ENCODE peak calls at places on chromosomes 5 and 9, in ten cellular contexts. J is NB4, B is body of pancreas, Z is tibial nerve, H is heart left ventricle, I is suprapubic skin, V is transverse colon, X is HCT116, U is A549, E is ovary. D is an unnamed sample.
A peak's percentile ranks its signal among the peaks of the same experiment; 100 is the strongest.

GRCh38 chr5:154478224-154478565 is at the start of gene HAND1:
- DNase-seq in J (no peak), B (peak; percentile 80), Z (no peak), H (peak; percentile 89), I (no peak), V (peak; percentile 75), X (peak; percentile 8), U (peak; percentile 95), E (peak; percentile 33), D (peak; percentile 47)

GRCh38 chr5:122942164-122942914 is 94.2 kb downstream of the PPIC start:
- DNase-seq in J (no peak), B (no peak), Z (no peak), H (no peak), I (no peak), V (no peak), X (no peak), U (no peak), E (no peak), D (no peak)

GRCh38 chr5:57394421-57395210 is 88.0 kb downstream of the ACTBL2 start:
- DNase-seq in J (no peak), B (no peak), Z (no peak), H (no peak), I (no peak), V (no peak), X (no peak), U (no peak), E (no peak), D (no peak)

GRCh38 chr9:124371183-124371582 is 44.1 kb downstream of the PSMB7 start:
- DNase-seq in J (peak; percentile 80), B (no peak), Z (no peak), H (no peak), I (no peak), V (no peak), X (no peak), U (no peak), E (no peak), D (no peak)

GRCh38 chr5:181173420-181174342 is 26.3 kb downstream of the OR2V2 start:
- DNase-seq in J (peak; percentile 72), B (peak; percentile 31), Z (no peak), H (no peak), I (no peak), V (no peak), X (peak; percentile 86), U (peak; percentile 84), E (no peak), D (no peak)

GRCh38 chr5:97098864-97099454 is 43.5 kb downstream of the LIX1 start:
- DNase-seq in J (no peak), B (no peak), Z (no peak), H (no peak), I (no peak), V (no peak), X (no peak), U (no peak), E (no peak), D (no peak)

GRCh38 chr9:129164246-129164930 is 13.7 kb downstream of the IER5L start:
- DNase-seq in J (no peak), B (peak; percentile 69), Z (no peak), H (peak; percentile 57), I (no peak), V (peak; percentile 62), X (no peak), U (no peak), E (peak; percentile 43), D (no peak)

GRCh38 chr9:115591584-115591984 is 473.6 kb upstream of the TNC start:
- DNase-seq in J (peak; percentile 84), B (peak; percentile 76), Z (peak; percentile 72), H (peak; percentile 64), I (peak; percentile 79), V (peak; percentile 59), X (peak; percentile 84), U (peak; percentile 83), E (no peak), D (peak; percentile 71)

GRCh38 chr5:35863159-35863558 is 6.5 kb downstream of the IL7R start:
- DNase-seq in J (peak; percentile 30), B (no peak), Z (no peak), H (no peak), I (no peak), V (no peak), X (no peak), U (no peak), E (no peak), D (no peak)

DNA sequence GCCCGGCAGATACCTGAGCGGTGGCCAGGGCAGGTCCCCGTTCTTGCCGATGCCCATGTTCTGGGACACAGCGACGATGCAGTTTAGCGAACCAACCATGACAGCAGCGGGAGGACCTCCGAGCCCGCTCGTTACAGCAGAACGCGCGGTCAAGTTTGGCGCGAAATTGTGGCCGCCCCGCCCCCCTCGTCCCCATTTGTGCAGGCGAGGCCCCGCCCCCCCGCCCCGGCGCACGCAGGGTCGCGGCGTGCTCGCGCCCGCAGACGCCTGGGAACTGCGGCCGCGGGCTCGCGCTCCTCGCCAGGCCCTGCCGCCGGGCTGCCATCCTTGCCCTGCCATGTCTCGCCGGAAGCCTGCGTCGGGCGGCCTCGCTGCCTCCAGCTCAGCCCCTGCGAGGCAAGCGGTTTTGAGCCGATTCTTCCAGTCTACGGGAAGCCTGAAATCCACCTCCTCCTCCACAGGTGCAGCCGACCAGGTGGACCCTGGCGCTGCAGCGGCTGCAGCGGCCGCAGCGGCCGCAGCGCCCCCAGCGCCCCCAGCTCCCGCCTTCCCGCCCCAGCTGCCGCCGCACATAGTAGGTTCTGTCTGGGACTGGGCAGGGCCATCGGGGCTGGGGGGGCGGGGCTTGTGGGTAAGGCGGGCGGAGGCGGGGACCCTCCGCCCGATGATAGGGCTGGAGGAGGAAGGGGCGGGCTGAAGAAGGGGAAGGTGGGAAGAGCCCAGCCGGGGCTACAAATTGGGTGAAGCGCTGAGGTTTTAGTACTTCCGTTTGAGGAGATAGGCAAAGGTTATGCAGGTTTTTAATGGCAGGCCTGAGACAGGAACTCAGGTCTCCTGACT is at the start of the genes DHFR and MSH3:
- DNase-seq in J (peak; percentile 96), B (peak; percentile 91), Z (peak; percentile 84), H (peak; percentile 87), I (peak; percentile 88), V (peak; percentile 90), X (peak; percentile 85), U (peak; percentile 85), E (peak; percentile 90), D (peak; percentile 89)
- TF ChIP-seq POLR2A in J (peak; percentile 45), B (peak; percentile 65), Z (no peak), H (no peak), I (no peak), V (peak; percentile 76), X (peak; percentile 84), U (peak; percentile 79), E (no peak), D (peak; percentile 39)

GRCh38 chr5:135977375-135977928 is 22.7 kb upstream of the LECT2 start:
- DNase-seq in J (peak; percentile 81), B (peak; percentile 76), Z (no peak), H (peak; percentile 70), I (peak; percentile 85), V (peak; percentile 78), X (peak; percentile 73), U (peak; percentile 62), E (no peak), D (peak; percentile 83)

GRCh38 chr5:135974019-135974600 is 19.3 kb upstream of the LECT2 start:
- DNase-seq in J (no peak), B (no peak), Z (no peak), H (no peak), I (no peak), V (no peak), X (no peak), U (no peak), E (no peak), D (no peak)

GRCh38 chr5:135976216-135976615 is 21.4 kb upstream of the LECT2 start:
- DNase-seq in J (no peak), B (no peak), Z (no peak), H (no peak), I (no peak), V (no peak), X (no peak), U (no peak), E (no peak), D (no peak)

GRCh38 chr5:135978212-135978631 is 23.4 kb upstream of the LECT2 start:
- DNase-seq in J (no peak), B (no peak), Z (no peak), H (no peak), I (no peak), V (no peak), X (no peak), U (no peak), E (no peak), D (no peak)

DNA sequence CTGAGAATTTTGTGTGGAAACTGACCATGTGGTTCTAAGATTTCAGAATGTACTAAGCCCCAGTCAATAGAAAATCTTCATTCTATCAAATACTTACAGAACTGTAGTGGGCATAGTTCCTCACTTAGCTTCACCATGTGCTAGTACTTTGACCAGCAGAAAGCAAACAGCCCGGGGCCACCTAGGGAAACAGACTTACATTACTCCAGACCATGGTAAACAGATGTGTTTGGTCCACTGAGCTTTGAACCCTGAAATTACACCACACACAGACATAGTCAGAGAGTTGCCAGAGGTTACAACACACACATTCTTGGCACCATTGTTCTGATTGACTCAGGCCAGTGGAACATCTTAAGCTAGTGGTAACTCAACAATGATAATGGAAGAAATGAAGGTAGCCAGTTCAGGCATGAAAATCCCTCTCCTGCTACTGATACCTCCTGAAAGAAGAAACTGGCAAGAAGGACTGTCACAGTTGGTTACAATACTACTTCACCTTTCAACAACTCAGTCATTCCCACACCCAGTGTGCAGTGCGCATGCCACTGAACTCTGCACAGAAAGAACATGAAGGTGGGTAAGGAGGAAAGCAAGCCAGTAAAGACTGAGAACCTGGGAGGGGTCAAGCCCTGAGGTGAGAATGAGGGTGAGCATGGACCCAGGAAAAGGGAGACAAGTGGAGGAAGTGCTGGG is 18.7 kb upstream of the LECT2 start:
- DNase-seq in J (no peak), B (peak; percentile 13), Z (peak; percentile 76), H (no peak), I (peak; percentile 79), V (no peak), X (no peak), U (no peak), E (no peak), D (no peak)
- TF ChIP-seq POLR2A in J (no peak), B (no peak), Z (no peak), H (no peak), I (no peak), V (no peak), X (no peak), U (no peak), E (no peak), D (no peak)

DNA sequence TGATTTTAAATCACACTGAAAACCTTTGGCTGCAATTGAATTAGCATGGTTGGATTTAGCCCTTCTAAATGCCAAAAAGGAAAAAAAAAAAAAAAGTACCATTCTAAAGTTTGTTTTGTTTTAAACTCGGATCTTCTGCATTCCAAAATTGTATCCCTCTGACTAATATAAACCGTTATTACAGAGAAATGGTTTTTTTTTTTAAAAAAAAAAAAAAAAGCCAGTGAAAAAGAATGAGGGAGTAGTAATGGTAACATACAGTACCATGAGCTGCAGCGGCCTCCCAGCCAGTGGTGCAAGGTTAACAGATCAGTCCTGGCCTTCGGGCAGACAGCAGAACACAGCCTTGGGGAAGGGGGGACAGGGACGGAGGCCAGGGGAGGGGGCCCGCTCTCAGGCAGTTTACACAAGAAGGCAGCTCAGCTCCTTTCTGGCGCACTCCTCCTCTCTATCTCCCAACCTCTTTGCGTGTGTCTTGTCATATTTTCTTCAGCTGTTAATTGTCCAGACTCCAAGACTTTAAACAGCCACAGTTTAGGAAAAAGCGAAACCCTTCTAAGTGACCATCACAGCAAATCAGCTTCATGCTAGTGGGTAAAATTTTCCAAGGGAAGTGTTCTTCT is 165.9 kb downstream of the BNC2 start:
- DNase-seq in J (no peak), B (peak; percentile 16), Z (no peak), H (peak; percentile 59), I (peak; percentile 71), V (peak; percentile 13), X (no peak), U (peak; percentile 43), E (peak; percentile 80), D (peak; percentile 41)
- TF ChIP-seq POLR2A in J (no peak), B (no peak), Z (no peak), H (no peak), I (no peak), V (no peak), X (no peak), U (no peak), E (no peak), D (no peak)

GRCh38 chr5:177509361-177509951 is at the start of gene DOK3:
- DNase-seq in J (peak; percentile 82), B (peak; percentile 69), Z (no peak), H (no peak), I (no peak), V (peak; percentile 67), X (no peak), U (no peak), E (no peak), D (no peak)
- TF ChIP-seq POLR2A in J (peak; percentile 28), B (peak; percentile 31), Z (no peak), H (no peak), I (no peak), V (no peak), X (no peak), U (no peak), E (no peak), D (no peak)